ENCODE peak calls at places on chromosomes 6 and 20, in ten cellular contexts. One of them, this sample, is unnamed.

GRCh38 chr6:6090861-6091607 is 84.3 kb upstream of the NRN1 start:
- DNase-seq in GM23248: no peak
- DNase-seq in GM23338: no peak
- DNase-seq in MM.1S: no peak
- DNase-seq in SK-N-SH: no peak
- DNase-seq in PC-9: no peak
- DNase-seq in OCI-LY7: no peak
- DNase-seq in hepatocyte: no peak
- DNase-seq in HCT116: no peak
- DNase-seq in PC-3: no peak
- DNase-seq in this sample: no peak

GRCh38 chr6:11460001-11460668 is 77.4 kb upstream of the TMEM170B start:
- DNase-seq in HCT116: no peak
- DNase-seq in OCI-LY7: peak; percentile 56
- DNase-seq in PC-3: peak; percentile 31
- DNase-seq in hepatocyte: no peak
- DNase-seq in GM23248: peak; percentile 25
- DNase-seq in GM23338: no peak
- DNase-seq in MM.1S: peak; percentile 35
- DNase-seq in PC-9: no peak
- DNase-seq in SK-N-SH: no peak
- DNase-seq in this sample: peak; percentile 66

GRCh38 chr6:31239854-31240253 is 32.0 kb downstream of the HLA-C start:
- DNase-seq in MM.1S: no peak
- DNase-seq in PC-9: no peak
- DNase-seq in PC-3: peak; percentile 22
- DNase-seq in HCT116: no peak
- DNase-seq in OCI-LY7: no peak
- DNase-seq in SK-N-SH: no peak
- DNase-seq in GM23248: peak; percentile 26
- DNase-seq in GM23338: no peak
- DNase-seq in hepatocyte: no peak
- DNase-seq in this sample: no peak

GRCh38 chr6:46491201-46491788 is at the start of gene RCAN2:
- DNase-seq in OCI-LY7: peak; percentile 30
- DNase-seq in hepatocyte: peak; percentile 80
- DNase-seq in GM23338: peak; percentile 91
- DNase-seq in HCT116: peak; percentile 29
- DNase-seq in SK-N-SH: peak; percentile 63
- DNase-seq in GM23248: peak; percentile 88
- DNase-seq in MM.1S: peak; percentile 68
- DNase-seq in PC-9: peak; percentile 58
- DNase-seq in PC-3: peak; percentile 36
- DNase-seq in this sample: peak; percentile 72

GRCh38 chr6:138403324-138403800 is 661 bp upstream of the HEBP2 start:
- DNase-seq in GM23338: no peak
- DNase-seq in PC-3: no peak
- DNase-seq in OCI-LY7: peak; percentile 36
- DNase-seq in SK-N-SH: peak; percentile 65
- DNase-seq in MM.1S: no peak
- DNase-seq in PC-9: peak; percentile 26
- DNase-seq in GM23248: peak; percentile 43
- DNase-seq in HCT116: no peak
- DNase-seq in hepatocyte: peak; percentile 69
- DNase-seq in this sample: peak; percentile 55

GRCh38 chr6:21565431-21565830 is 28.1 kb upstream of the SOX4 start:
- DNase-seq in GM23248: no peak
- DNase-seq in PC-9: no peak
- DNase-seq in MM.1S: no peak
- DNase-seq in OCI-LY7: no peak
- DNase-seq in SK-N-SH: no peak
- DNase-seq in GM23338: no peak
- DNase-seq in hepatocyte: no peak
- DNase-seq in PC-3: no peak
- DNase-seq in HCT116: no peak
- DNase-seq in this sample: no peak

GRCh38 chr20:9500121-9500911 is 14.1 kb upstream of the LAMP5 start:
- DNase-seq in MM.1S: peak; percentile 32
- DNase-seq in SK-N-SH: no peak
- DNase-seq in hepatocyte: peak; percentile 49
- DNase-seq in PC-3: no peak
- DNase-seq in OCI-LY7: no peak
- DNase-seq in GM23248: no peak
- DNase-seq in GM23338: no peak
- DNase-seq in HCT116: no peak
- DNase-seq in PC-9: no peak
- DNase-seq in this sample: no peak

GRCh38 chr6:132333639-132334516 is 67.4 kb downstream of the MOXD1 start:
- DNase-seq in HCT116: peak; percentile 68
- DNase-seq in SK-N-SH: peak; percentile 8
- DNase-seq in PC-3: peak; percentile 88
- DNase-seq in hepatocyte: peak; percentile 72
- DNase-seq in GM23338: peak; percentile 34
- DNase-seq in OCI-LY7: no peak
- DNase-seq in PC-9: peak; percentile 64
- DNase-seq in MM.1S: no peak
- DNase-seq in GM23248: peak; percentile 88
- DNase-seq in this sample: no peak

GRCh38 chr6:37501632-37502466 is 2.2 kb upstream of the CCDC167 start:
- DNase-seq in MM.1S: no peak
- DNase-seq in PC-3: no peak
- DNase-seq in SK-N-SH: no peak
- DNase-seq in OCI-LY7: peak; percentile 26
- DNase-seq in HCT116: no peak
- DNase-seq in hepatocyte: no peak
- DNase-seq in GM23248: no peak
- DNase-seq in GM23338: no peak
- DNase-seq in PC-9: no peak
- DNase-seq in this sample: no peak

GRCh38 chr20:38275815-38276550 is 15.4 kb upstream of the KIAA1755 start:
- DNase-seq in hepatocyte: no peak
- DNase-seq in PC-3: peak; percentile 92
- DNase-seq in OCI-LY7: no peak
- DNase-seq in MM.1S: no peak
- DNase-seq in GM23338: no peak
- DNase-seq in SK-N-SH: no peak
- DNase-seq in PC-9: peak; percentile 22
- DNase-seq in GM23248: peak; percentile 83
- DNase-seq in HCT116: no peak
- DNase-seq in this sample: no peak

GRCh38 chr6:24838081-24838480 is 39.4 kb upstream of the ARMH2 start:
- DNase-seq in SK-N-SH: no peak
- DNase-seq in GM23248: peak; percentile 57
- DNase-seq in hepatocyte: no peak
- DNase-seq in OCI-LY7: no peak
- DNase-seq in MM.1S: no peak
- DNase-seq in GM23338: no peak
- DNase-seq in PC-9: no peak
- DNase-seq in PC-3: no peak
- DNase-seq in HCT116: no peak
- DNase-seq in this sample: no peak

DNA sequence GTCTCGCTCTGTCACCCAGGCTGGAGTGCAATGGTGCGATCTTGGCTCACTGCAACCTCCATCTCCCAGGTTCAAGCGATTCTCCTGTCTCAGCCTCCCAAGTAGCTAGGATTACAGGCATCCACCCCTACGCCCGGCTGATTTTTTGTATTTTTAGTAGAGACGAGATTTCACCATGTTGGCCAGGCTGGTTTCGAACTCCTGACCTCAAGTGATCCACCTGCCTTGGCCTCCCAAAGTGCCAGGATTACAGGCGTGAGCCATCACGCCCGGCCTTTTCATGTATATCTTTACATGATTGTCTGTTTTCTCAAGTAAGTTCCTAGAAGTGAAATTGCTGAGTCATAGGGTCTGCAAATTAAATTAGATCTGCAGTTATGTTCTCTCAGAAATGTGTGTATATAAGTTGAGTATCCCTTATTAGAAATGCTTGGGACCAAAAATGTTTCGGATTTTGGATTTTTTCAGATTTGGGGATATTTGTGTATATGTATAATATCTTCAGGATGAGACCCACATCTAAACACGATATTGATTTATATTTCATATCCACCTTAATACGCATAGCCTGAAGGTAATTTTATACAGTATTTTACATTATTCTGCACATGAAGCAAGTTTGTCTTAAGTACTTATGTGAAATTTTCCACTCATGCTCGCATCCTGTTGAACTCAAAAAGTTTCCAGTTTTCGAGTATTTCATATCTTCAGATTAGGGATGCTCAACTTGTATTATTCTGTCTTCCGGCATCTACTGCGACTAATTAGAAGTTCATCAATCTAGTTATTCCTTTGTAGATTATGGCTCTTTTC is 40.4 kb downstream of the TAB2 start:
- DNase-seq in PC-3: no peak
- DNase-seq in HCT116: no peak
- DNase-seq in SK-N-SH: no peak
- DNase-seq in MM.1S: no peak
- DNase-seq in OCI-LY7: no peak
- DNase-seq in GM23248: no peak
- DNase-seq in PC-9: no peak
- DNase-seq in hepatocyte: no peak
- DNase-seq in GM23338: no peak
- DNase-seq in this sample: no peak
- H3K4me3 ChIP-seq in PC-3: no peak overlapping the region
- H3K4me3 ChIP-seq in HCT116: no peak overlapping the region
- H3K4me3 ChIP-seq in SK-N-SH: no peak overlapping the region
- H3K4me3 ChIP-seq in MM.1S: no peak overlapping the region
- H3K4me3 ChIP-seq in OCI-LY7: no peak overlapping the region
- H3K4me3 ChIP-seq in GM23248: no peak overlapping the region
- H3K4me3 ChIP-seq in PC-9: no peak overlapping the region
- H3K4me3 ChIP-seq in hepatocyte: no peak overlapping the region
- H3K4me3 ChIP-seq in GM23338: no peak overlapping the region
- H3K4me3 ChIP-seq in this sample: no peak overlapping the region

DNA sequence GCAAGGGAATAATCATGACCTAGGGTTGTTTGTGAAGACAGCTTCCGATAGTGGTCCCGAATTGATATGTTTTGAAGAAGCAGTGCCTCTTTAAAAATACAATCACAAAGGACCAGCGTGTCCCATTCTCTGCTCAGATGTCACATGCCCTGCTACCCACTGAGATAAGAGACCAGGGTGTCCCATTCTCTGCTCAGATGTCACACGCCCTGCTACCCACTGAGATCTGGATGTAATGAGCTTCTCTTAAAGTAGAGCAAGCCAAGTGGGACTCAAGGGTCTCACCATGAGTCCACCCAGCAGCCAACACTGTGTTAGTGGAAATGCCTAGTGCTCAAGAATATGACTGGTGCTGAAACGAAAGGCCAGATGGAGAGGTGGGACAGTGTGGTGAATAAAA is 22.2 kb downstream of the RIN2 start:
- DNase-seq in GM23248: no peak
- DNase-seq in SK-N-SH: no peak
- DNase-seq in GM23338: no peak
- DNase-seq in HCT116: no peak
- DNase-seq in PC-3: no peak
- DNase-seq in OCI-LY7: no peak
- DNase-seq in MM.1S: no peak
- DNase-seq in hepatocyte: no peak
- DNase-seq in PC-9: no peak
- DNase-seq in this sample: no peak
- H3K4me1 ChIP-seq in GM23248: peaks cover 36% of the 10 kb centered on the region
- H3K4me1 ChIP-seq in SK-N-SH: peaks cover 12% of the 10 kb centered on the region
- H3K4me1 ChIP-seq in GM23338: peaks cover 11% of the 10 kb centered on the region
- H3K4me1 ChIP-seq in HCT116: peaks cover 14% of the 10 kb centered on the region
- H3K4me1 ChIP-seq in PC-3: peaks cover 56% of the 10 kb centered on the region
- H3K4me1 ChIP-seq in OCI-LY7: no peaks in the 10 kb centered on the region
- H3K4me1 ChIP-seq in MM.1S: peaks cover 63% of the 10 kb centered on the region
- H3K4me1 ChIP-seq in hepatocyte: peaks cover 40% of the 10 kb centered on the region
- H3K4me1 ChIP-seq in PC-9: peaks cover 34% of the 10 kb centered on the region
- H3K4me1 ChIP-seq in this sample: peaks cover 44% of the 10 kb centered on the region

DNA sequence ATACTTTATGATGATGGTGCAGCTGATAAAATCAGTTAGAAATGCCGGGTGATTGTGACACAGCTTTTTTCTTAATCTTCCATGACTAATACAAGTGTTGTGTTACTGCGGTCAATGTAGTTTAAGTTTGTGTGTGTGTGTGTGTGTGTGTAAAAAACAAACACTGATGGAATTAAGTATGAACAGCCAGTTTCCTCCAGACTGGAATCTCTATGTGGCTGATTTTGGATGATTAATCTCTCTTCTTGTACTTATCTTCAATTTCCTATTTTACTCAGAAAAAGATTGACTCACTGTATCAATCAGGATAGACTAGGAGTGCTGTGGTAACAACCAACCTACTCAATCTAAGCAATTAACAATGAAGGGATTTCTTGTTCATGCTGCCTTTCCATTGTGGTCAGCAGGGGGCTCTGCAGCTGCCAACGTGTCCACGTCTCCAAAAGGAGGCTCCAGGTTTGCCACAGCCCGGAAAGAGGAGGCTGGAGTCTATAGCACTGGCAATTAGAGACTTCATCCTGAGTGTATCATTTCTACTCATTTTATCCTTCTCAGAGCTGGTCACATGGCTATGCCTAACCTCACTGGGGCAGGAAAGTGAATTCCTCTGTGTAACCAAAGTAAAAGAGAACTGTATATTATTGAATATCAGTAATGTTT is 107.7 kb downstream of the CD109 start:
- DNase-seq in MM.1S: no peak
- DNase-seq in SK-N-SH: peak; percentile 19
- DNase-seq in PC-3: peak; percentile 82
- DNase-seq in HCT116: peak; percentile 32
- DNase-seq in hepatocyte: peak; percentile 59
- DNase-seq in OCI-LY7: peak; percentile 4
- DNase-seq in PC-9: peak; percentile 37
- DNase-seq in GM23248: peak; percentile 92
- DNase-seq in GM23338: peak; percentile 78
- DNase-seq in this sample: peak; percentile 49
- H3K9me2 ChIP-seq in MM.1S: no peaks in the 10 kb centered on the region
- H3K9me2 ChIP-seq in SK-N-SH: no peaks in the 10 kb centered on the region
- H3K9me2 ChIP-seq in PC-3: no peaks in the 10 kb centered on the region
- H3K9me2 ChIP-seq in HCT116: no peaks in the 10 kb centered on the region
- H3K9me2 ChIP-seq in hepatocyte: no peaks in the 10 kb centered on the region
- H3K9me2 ChIP-seq in OCI-LY7: no peaks in the 10 kb centered on the region
- H3K9me2 ChIP-seq in PC-9: no peaks in the 10 kb centered on the region
- H3K9me2 ChIP-seq in GM23248: no peaks in the 10 kb centered on the region
- H3K9me2 ChIP-seq in GM23338: no peaks in the 10 kb centered on the region
- H3K9me2 ChIP-seq in this sample: no peaks in the 10 kb centered on the region

DNA sequence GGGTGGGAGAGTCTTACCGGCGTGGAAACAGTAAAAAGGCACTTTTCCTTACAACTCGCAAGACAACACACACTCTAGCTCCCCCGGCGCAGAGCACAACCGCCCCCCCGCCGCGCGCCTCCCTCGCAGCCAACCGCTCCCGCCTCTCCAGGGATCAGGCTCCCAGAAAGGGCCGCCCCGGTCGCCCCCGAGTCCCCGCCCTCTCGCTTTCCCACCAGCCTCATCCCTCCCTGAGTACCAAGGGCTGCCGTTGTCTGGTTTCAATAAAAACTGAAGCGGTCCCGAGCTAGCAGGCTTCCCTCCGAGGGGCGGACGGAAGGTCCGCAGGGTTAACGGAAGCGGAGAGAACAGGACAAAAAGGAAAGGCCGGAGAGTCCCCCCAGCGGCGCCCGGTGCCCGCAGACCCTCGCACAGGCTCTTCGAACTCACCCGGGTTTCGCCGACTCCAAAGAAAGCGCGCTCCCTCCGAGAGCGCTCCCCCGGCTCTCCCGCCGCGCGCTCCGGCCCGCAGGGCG is 772 bp downstream of the ELOVL5 start:
- DNase-seq in PC-3: peak; percentile 46
- DNase-seq in SK-N-SH: peak; percentile 87
- DNase-seq in MM.1S: no peak
- DNase-seq in HCT116: no peak
- DNase-seq in OCI-LY7: peak; percentile 62
- DNase-seq in GM23338: peak; percentile 71
- DNase-seq in GM23248: peak; percentile 84
- DNase-seq in PC-9: peak; percentile 60
- DNase-seq in hepatocyte: peak; percentile 81
- DNase-seq in this sample: peak; percentile 72
- H3K4me3 ChIP-seq in PC-3: peak overlapping the region; percentile 96
- H3K4me3 ChIP-seq in SK-N-SH: peak overlapping the region; percentile 70
- H3K4me3 ChIP-seq in MM.1S: peak overlapping the region; percentile 88
- H3K4me3 ChIP-seq in HCT116: peak overlapping the region; percentile 83
- H3K4me3 ChIP-seq in OCI-LY7: peak overlapping the region; percentile 88
- H3K4me3 ChIP-seq in GM23338: peak overlapping the region; percentile 95
- H3K4me3 ChIP-seq in GM23248: peak overlapping the region; percentile 92
- H3K4me3 ChIP-seq in PC-9: peak overlapping the region; percentile 73
- H3K4me3 ChIP-seq in hepatocyte: peak overlapping the region; percentile 51
- H3K4me3 ChIP-seq in this sample: peak overlapping the region; percentile 96